ENCODE peak calls at places on chromosomes 5 and 9, in seven cellular contexts. B is HCT116, Y is spleen, F is stomach, X is esophagus muscularis mucosa, R is esophagus squamous epithelium, E is right lobe of liver. K is an unnamed sample.

GRCh38 chr9:124257865-124258764 is at the start of gene NEK6:
- DNase-seq in E (peak; percentile 83), X (no peak), F (peak; percentile 40), R (no peak), Y (peak; percentile 92), B (no peak), K (no peak)

GRCh38 chr5:134124289-134125194 is 10.1 kb downstream of the TCF7 start:
- DNase-seq in E (no peak), X (no peak), B (peak; percentile 12), R (no peak), Y (no peak), F (no peak), K (no peak)

GRCh38 chr9:14434971-14435718 is 121.2 kb upstream of the NFIB start:
- DNase-seq in X (no peak), B (no peak), R (no peak), E (no peak), F (no peak), Y (no peak), K (no peak)

GRCh38 chr9:114034663-114035062 is 43.4 kb downstream of the AMBP start:
- DNase-seq in X (peak; percentile 66), B (no peak), F (no peak), R (no peak), Y (peak; percentile 59), E (no peak), K (no peak)

GRCh38 chr9:108478871-108479332 is 376.9 kb downstream of the ACTL7B start:
- DNase-seq in X (no peak), B (no peak), E (no peak), R (no peak), Y (no peak), F (no peak), K (no peak)

GRCh38 chr5:17224858-17225436 is 7.5 kb downstream of the BASP1 start:
- DNase-seq in Y (no peak), B (no peak), X (no peak), R (no peak), F (no peak), E (no peak), K (no peak)

GRCh38 chr9:21810881-21811280 is 8.4 kb downstream of the MTAP start:
- DNase-seq in X (no peak), R (no peak), Y (peak; percentile 51), B (no peak), F (no peak), E (no peak), K (no peak)

GRCh38 chr9:96408409-96409280 is 9.5 kb downstream of the ZNF367 start:
- DNase-seq in B (no peak), X (no peak), Y (no peak), R (no peak), F (no peak), E (no peak), K (no peak)

GRCh38 chr9:97615439-97616072 is 17.6 kb downstream of the TSTD2 start:
- DNase-seq in B (peak; percentile 29), X (no peak), F (peak; percentile 74), Y (no peak), E (no peak), R (no peak), K (no peak)

GRCh38 chr5:14816999-14817761 is 54.4 kb downstream of the ANKH start:
- DNase-seq in E (no peak), F (no peak), B (no peak), R (no peak), X (no peak), Y (no peak), K (peak; percentile 70)

DNA sequence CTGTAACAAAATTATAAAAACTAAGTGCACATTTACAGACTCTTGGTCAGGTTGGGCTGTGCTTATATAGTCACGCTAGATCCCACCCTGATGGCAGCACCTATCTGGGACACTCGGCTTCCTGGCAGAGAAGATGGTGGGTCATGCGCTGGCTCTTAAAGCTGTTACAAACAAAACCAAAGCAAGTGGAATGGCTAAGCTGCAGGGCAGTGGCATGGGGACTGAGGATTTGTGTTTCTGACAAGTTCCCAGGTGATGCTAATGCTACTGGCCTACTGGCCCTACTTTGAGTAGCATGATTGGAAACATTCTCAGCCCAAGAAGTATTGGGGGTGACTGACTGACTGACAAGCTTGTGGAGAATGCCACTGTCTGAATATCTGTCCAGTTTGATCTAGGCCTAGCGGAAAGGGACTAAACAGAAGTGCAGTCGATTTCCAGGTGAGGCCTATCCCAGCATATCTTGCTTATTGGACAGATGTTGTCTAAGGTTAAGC is 8.3 kb downstream of the BTF3 start:
- DNase-seq in B (no peak), R (no peak), Y (no peak), E (no peak), F (no peak), X (no peak), K (no peak)
- TF ChIP-seq POLR2A in B (no peak), R (no peak), Y (no peak), E (no peak), F (no peak), X (no peak), K (no peak)

DNA sequence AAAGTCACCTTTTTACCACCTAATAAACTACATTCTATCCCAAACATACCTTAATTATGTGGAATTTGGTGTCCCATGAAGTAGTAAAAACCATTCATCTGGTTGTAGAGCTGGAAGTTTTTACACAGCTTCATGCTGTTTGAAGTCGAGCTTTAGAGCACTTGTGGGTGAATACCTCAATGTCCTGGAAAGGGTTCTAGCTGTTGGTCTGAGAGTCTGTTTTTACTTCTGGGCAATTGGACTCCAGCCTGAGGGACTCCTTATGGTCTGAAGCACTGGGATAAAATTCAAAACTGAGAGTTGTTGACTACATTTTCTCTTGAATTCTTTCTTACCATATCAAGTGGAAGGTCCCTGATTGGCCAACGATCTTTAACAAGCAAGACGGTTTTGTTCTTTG is 53.6 kb downstream of the LRRC70 start:
- DNase-seq in B (no peak), X (no peak), R (no peak), Y (no peak), E (no peak), F (no peak), K (no peak)
- TF ChIP-seq CTCF in B (no peak), X (no peak), R (no peak), Y (no peak), E (no peak), F (no peak), K (no peak)

DNA sequence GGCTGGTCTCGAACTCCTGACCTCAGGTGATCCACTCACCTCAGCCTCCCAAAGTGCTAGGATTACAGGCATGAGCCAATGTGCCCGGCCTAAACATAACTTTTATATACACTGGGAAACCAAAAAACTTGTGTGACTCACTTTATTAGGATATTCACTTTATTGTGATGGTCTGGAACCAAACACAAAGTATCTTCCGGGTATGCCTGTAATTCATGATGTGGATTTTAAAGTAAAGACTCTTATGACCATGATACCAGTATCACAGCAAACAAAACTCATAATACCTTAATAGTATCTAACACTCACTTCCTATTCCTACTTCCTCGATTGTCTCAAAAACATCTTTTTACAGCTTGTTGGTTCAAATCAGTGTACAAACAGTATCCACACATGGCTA is 12.7 kb upstream of the GFPT2 start:
- DNase-seq in F (no peak), X (no peak), B (no peak), R (no peak), E (no peak), Y (no peak), K (no peak)
- H3K27ac ChIP-seq in F (no peak overlapping the region), X (no peak overlapping the region), B (no peak overlapping the region), R (no peak overlapping the region), E (no peak overlapping the region), Y (no peak overlapping the region), K (no peak overlapping the region)

GRCh38 chr5:69526660-69527059 is 33.3 kb upstream of the GTF2H2C start:
- DNase-seq in F (no peak), B (no peak), X (no peak), E (no peak), Y (no peak), R (no peak), K (no peak)

GRCh38 chr5:69519285-69519684 is 26.7 kb downstream of the OCLN start:
- DNase-seq in F (no peak), X (no peak), E (no peak), B (no peak), R (no peak), Y (no peak), K (no peak)

GRCh38 chr5:69517763-69518212 is 25.2 kb downstream of the OCLN start:
- DNase-seq in X (no peak), Y (no peak), B (no peak), E (no peak), F (no peak), R (no peak), K (no peak)

GRCh38 chr5:69525490-69525889 is 32.9 kb downstream of the OCLN start:
- DNase-seq in F (no peak), R (no peak), Y (no peak), E (no peak), X (no peak), B (no peak), K (no peak)

GRCh38 chr5:69522035-69522434 is 29.4 kb downstream of the OCLN start:
- DNase-seq in E (no peak), R (no peak), Y (no peak), B (no peak), X (no peak), F (no peak), K (no peak)
- TF ChIP-seq POLR2A in E (no peak), R (no peak), Y (no peak), B (no peak), X (no peak), F (no peak), K (no peak)

GRCh38 chr9:68417762-68418161 is 61.4 kb downstream of the PGM5 start:
- DNase-seq in Y (no peak), E (no peak), R (no peak), X (peak; percentile 60), F (no peak), B (no peak), K (no peak)

GRCh38 chr9:68418259-68418845 is 61.9 kb downstream of the PGM5 start:
- DNase-seq in R (no peak), X (peak; percentile 50), B (no peak), F (no peak), E (no peak), Y (no peak), K (no peak)

GRCh38 chr9:68416891-68417570 is 60.6 kb downstream of the PGM5 start:
- DNase-seq in B (peak; percentile 6), R (no peak), E (no peak), F (no peak), X (peak; percentile 45), Y (no peak), K (no peak)
- TF ChIP-seq CTCF in B (peak; percentile 4), R (no peak), E (no peak), F (no peak), X (no peak), Y (no peak), K (no peak)

GRCh38 chr9:11414241-11414640 is 801.4 kb upstream of the PTPRD start:
- DNase-seq in X (no peak), R (no peak), Y (no peak), B (no peak), E (no peak), F (no peak), K (no peak)
- H3K27ac ChIP-seq in X (no peak overlapping the region), R (no peak overlapping the region), Y (no peak overlapping the region), B (no peak overlapping the region), E (no peak overlapping the region), F (no peak overlapping the region), K (no peak overlapping the region)

K was measured in suprapubic skin.